ENCODE peak calls at places on chromosomes 2 and 18, in ten cellular contexts. B is endothelial cell, Z is HL-60, W is progenitor cell of endocrine pancreas, L is Calu3, O is IMR-90, H is body of pancreas, T is lower leg skin, I is heart left ventricle, S is cardiac muscle cell. N is an unnamed sample.

GRCh38 chr2:177303939-177304338 is 39.4 kb upstream of the NFE2L2 start:
- DNase-seq in B (no peak), Z (no peak), W (no peak), L (no peak), O (no peak), H (no peak), T (no peak), I (no peak), S (no peak), N (no peak)

GRCh38 chr2:34105015-34105767 is 506.1 kb upstream of the FAM98A start:
- DNase-seq in B (no peak), Z (no peak), W (no peak), L (no peak), O (peak), H (no peak), T (no peak), I (no peak), S (peak), N (no peak)

GRCh38 chr18:57644540-57644939 is 22.9 kb upstream of the NARS1 start:
- DNase-seq in B (no peak), Z (no peak), W (no peak), L (no peak), O (peak), H (no peak), T (no peak), I (no peak), S (peak), N (no peak)

GRCh38 chr2:175631247-175631628 is 370.8 kb downstream of the LNPK start:
- DNase-seq in B (no peak), Z (no peak), W (no peak), L (no peak), O (no peak), H (no peak), T (no peak), I (no peak), S (no peak), N (no peak)

GRCh38 chr2:26298638-26299393 is 47.1 kb upstream of the SELENOI start:
- DNase-seq in B (no peak), Z (no peak), W (no peak), L (no peak), O (peak), H (peak), T (peak), I (no peak), S (peak), N (no peak)

GRCh38 chr2:156215656-156216055 is 116.9 kb downstream of the NR4A2 start:
- DNase-seq in B (no peak), Z (no peak), W (no peak), L (no peak), O (no peak), H (no peak), T (no peak), I (no peak), S (no peak), N (no peak)

GRCh38 chr18:31380912-31381311 is 4.3 kb downstream of the DSG4 start:
- DNase-seq in B (no peak), Z (no peak), W (no peak), L (no peak), O (no peak), H (no peak), T (no peak), I (no peak), S (no peak), N (no peak)

GRCh38 chr2:232420463-232421188 is 14.0 kb downstream of the ALPG start:
- DNase-seq in B (peak), Z (peak), W (peak), L (peak), O (no peak), H (peak), T (no peak), I (no peak), S (no peak), N (no peak)

GRCh38 chr2:176491172-176491904 is 222.1 kb downstream of the MTX2 start:
- DNase-seq in B (no peak), Z (no peak), W (no peak), L (no peak), O (peak), H (peak), T (peak), I (peak), S (peak), N (no peak)

GRCh38 chr2:223459328-223459939 is 142.7 kb downstream of the SCG2 start:
- DNase-seq in B (no peak), Z (no peak), W (no peak), L (no peak), O (peak), H (no peak), T (no peak), I (no peak), S (peak), N (no peak)

GRCh38 chr2:228408529-228409227 is 227.2 kb upstream of the SPHKAP start:
- DNase-seq in B (no peak), Z (no peak), W (no peak), L (no peak), O (no peak), H (no peak), T (no peak), I (no peak), S (no peak), N (no peak)

GRCh38 chr18:57352761-57353136 is 392 bp downstream of the ST8SIA3 start:
- DNase-seq in B (peak), Z (no peak), W (peak), L (no peak), O (no peak), H (no peak), T (no peak), I (no peak), S (no peak), N (no peak)

GRCh38 chr18:9708882-9709877 is 1.1 kb downstream of the RAB31 start:
- DNase-seq in B (peak), Z (peak), W (no peak), L (no peak), O (no peak), H (no peak), T (no peak), I (no peak), S (peak), N (no peak)

GRCh38 chr2:101146535-101146934 is 4.6 kb downstream of the TBC1D8 start:
- DNase-seq in B (no peak), Z (no peak), W (no peak), L (no peak), O (no peak), H (no peak), T (no peak), I (no peak), S (no peak), N (no peak)

GRCh38 chr2:136057023-136057801 is 60.7 kb downstream of the CXCR4 start:
- DNase-seq in B (no peak), Z (no peak), W (no peak), L (no peak), O (no peak), H (no peak), T (no peak), I (no peak), S (no peak), N (no peak)

GRCh38 chr18:35949903-35950627 is 22.4 kb upstream of the RMP24 start:
- DNase-seq in B (peak), Z (peak), W (peak), L (peak), O (peak), H (peak), T (peak), I (peak), S (peak), N (peak)

GRCh38 chr2:239009001-239009961 is 161.4 kb downstream of the TWIST2 start:
- DNase-seq in B (no peak), Z (no peak), W (no peak), L (no peak), O (no peak), H (no peak), T (no peak), I (no peak), S (no peak), N (no peak)

GRCh38 chr18:58101291-58101706 is 57.3 kb downstream of the NEDD4L start:
- DNase-seq in B (no peak), Z (no peak), W (no peak), L (no peak), O (no peak), H (no peak), T (no peak), I (no peak), S (no peak), N (no peak)

GRCh38 chr2:171966268-171966667 is 33.5 kb upstream of the METAP1D start:
- DNase-seq in B (no peak), Z (no peak), W (no peak), L (no peak), O (no peak), H (no peak), T (no peak), I (no peak), S (no peak), N (no peak)

GRCh38 chr2:235444101-235444597 is 49.7 kb upstream of the AGAP1 start:
- DNase-seq in B (no peak), Z (no peak), W (no peak), L (peak), O (no peak), H (peak), T (no peak), I (no peak), S (no peak), N (peak)

GRCh38 chr2:8550481-8550880 is 131.4 kb upstream of the ID2 start:
- DNase-seq in B (no peak), Z (no peak), W (no peak), L (no peak), O (no peak), H (no peak), T (no peak), I (no peak), S (no peak), N (no peak)

GRCh38 chr2:224780096-224780495 is 63.9 kb upstream of the CCDC195 start:
- DNase-seq in B (no peak), Z (no peak), W (no peak), L (no peak), O (no peak), H (no peak), T (no peak), I (no peak), S (no peak), N (no peak)

GRCh38 chr2:12488365-12488972 is 228.3 kb upstream of the TRIB2 start:
- DNase-seq in B (no peak), Z (no peak), W (no peak), L (no peak), O (no peak), H (no peak), T (no peak), I (no peak), S (no peak), N (no peak)

GRCh38 chr2:28654981-28655322 is 96.7 kb upstream of the PPP1CB start:
- DNase-seq in B (no peak), Z (no peak), W (no peak), L (no peak), O (no peak), H (no peak), T (no peak), I (no peak), S (no peak), N (no peak)

GRCh38 chr2:71783215-71783614 is 329.9 kb downstream of the DYSF start:
- DNase-seq in B (no peak), Z (no peak), W (no peak), L (no peak), O (peak), H (no peak), T (no peak), I (no peak), S (no peak), N (no peak)

GRCh38 chr18:63074987-63075404 is 244.6 kb downstream of the BCL2 start:
- DNase-seq in B (peak), Z (peak), W (peak), L (peak), O (peak), H (peak), T (peak), I (peak), S (peak), N (peak)

GRCh38 chr2:226721541-226721940 is 78.1 kb downstream of the IRS1 start:
- DNase-seq in B (no peak), Z (no peak), W (no peak), L (no peak), O (peak), H (no peak), T (peak), I (peak), S (peak), N (no peak)

GRCh38 chr2:28209312-28209711 is 183.3 kb upstream of the FOSL2 start:
- DNase-seq in B (no peak), Z (no peak), W (no peak), L (no peak), O (peak), H (no peak), T (no peak), I (no peak), S (no peak), N (no peak)

GRCh38 chr2:96359310-96359709 is 23.7 kb downstream of the NCAPH start:
- DNase-seq in B (no peak), Z (peak), W (no peak), L (peak), O (no peak), H (peak), T (no peak), I (no peak), S (no peak), N (no peak)
- TF ChIP-seq CTCF in B (no peak), Z (no peak), W (peak), L (peak), O (no peak), H (peak), T (no peak), I (peak), S (peak), N (peak)

DNA sequence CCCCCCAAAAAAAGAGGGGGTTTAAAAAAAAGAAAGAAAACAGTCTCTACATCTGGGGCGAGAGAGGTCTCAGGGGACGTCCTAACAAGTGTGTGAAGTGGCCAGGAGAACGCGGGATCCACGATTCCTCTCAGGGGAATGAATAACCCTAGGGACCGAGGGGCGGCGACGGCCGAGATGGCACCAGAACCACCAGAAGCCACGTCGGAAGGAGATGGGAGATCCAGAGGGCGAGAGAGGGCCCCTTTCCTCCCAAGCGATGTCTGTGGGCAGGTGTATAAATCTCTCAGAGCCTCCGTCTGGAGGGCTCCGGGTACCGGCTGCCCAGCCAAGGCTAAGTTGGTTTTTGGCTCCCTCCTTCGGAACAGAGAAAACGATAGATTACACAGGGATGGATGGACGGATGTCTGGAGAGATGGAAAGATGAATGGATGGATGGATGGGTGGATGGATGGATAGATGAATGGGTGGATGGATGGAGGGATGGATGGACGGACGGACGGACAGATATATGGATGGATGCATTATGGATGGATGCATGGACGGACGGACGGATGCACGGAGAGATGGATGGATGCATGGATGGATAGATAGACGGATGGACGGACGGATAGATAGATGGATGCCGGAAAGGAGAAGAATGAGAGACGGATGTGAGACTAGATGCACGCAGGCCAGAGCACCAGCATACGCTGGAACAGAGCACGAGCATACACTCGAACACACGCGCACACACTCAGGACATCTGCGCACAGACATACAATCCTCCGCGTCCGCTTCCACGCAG is 1.6 kb downstream of the EPHA4 start:
- DNase-seq in B (peak), Z (no peak), W (no peak), L (no peak), O (peak), H (peak), T (no peak), I (no peak), S (peak), N (no peak)
- TF ChIP-seq CTCF in B (no peak), Z (no peak), W (no peak), L (no peak), O (peak), H (no peak), T (no peak), I (no peak), S (peak), N (no peak)

GRCh38 chr18:34921811-34922385 is 119.3 kb upstream of the MAPRE2 start:
- DNase-seq in B (no peak), Z (no peak), W (no peak), L (no peak), O (no peak), H (no peak), T (no peak), I (no peak), S (no peak), N (no peak)
- TF ChIP-seq CTCF in B (no peak), Z (no peak), W (no peak), L (no peak), O (no peak), H (no peak), T (no peak), I (no peak), S (no peak), N (no peak)

DNA sequence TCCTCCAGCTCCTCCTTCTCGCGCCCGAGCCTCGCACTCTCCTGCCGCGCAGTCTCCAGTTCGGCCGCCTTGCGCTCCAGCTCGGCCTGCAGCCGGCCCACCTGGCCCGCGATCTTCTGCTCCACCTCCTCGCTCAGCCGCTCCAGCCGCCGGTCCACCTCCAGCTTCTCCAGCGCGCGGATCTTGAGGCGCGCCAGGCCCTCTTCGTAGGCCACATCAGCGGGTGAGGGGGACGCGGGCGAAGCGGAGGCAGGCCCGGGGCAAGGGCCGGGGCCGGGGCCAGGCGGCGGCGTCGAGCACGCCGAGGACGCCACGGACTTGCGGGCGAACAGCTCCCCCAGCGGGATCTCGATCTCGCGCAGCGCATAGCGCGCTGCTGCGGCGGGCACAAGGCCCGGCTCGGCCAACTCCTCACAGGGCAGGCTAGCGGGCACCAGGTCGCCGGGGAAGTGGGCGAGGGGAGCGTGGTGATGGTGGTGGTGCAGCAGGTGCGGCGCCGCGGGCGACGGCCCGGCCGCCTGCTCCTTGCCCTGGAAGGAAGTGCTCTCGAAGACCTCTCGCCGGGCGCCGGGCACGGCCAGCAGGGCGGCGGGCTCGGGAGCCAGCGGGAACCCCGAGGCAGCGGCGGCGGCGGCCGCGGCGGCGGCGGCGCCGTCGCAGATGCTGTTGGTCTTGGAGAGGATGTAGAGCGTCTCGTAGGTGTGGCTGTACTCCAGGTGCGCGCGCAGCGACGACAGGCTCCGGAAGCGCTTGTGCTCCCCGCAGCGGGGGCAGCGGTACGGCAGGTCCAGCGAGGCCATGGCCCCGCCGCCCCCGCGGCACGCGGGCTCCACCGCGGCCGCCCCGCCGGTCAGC is 15.2 kb downstream of the FBXO41 start:
- DNase-seq in B (peak), Z (no peak), W (no peak), L (peak), O (peak), H (peak), T (no peak), I (no peak), S (peak), N (no peak)
- TF ChIP-seq CTCF in B (no peak), Z (no peak), W (peak), L (peak), O (peak), H (peak), T (no peak), I (no peak), S (no peak), N (peak)

DNA sequence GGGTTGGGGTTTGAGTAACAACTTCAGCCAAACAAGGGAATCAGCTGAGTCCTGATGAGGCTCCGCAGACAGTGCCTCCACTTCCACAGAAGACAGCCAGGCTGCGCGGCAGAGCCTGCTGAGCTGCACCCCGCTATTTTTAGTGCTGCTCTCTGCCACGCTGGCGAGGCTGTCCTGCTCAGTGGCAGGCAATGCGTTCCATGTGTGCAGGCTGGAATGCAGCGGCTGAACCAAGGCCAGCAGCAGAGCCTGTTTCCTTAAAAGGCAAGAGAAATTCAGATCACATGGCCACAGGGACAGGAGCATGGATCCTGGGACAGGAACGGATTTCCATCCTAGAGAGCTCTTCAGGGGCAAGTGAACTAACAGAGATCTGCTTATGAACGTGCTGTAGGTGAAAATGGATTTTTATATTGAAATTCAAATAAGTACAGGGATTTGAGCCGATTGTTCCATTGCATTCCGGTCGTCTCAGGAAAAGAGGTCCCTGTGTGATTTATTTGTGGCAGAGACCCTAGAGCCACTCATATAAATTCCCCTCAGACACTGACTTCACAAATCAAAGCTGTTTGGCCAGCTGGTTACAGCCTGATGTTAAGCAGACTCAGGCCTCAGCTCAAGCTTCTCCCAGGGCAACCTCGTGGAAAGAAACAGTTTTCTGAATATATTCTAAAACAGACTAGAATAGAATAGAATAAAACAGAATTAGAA is 98.6 kb downstream of the COL6A3 start:
- DNase-seq in B (no peak), Z (no peak), W (peak), L (peak), O (peak), H (peak), T (peak), I (peak), S (peak), N (peak)
- TF ChIP-seq CTCF in B (no peak), Z (no peak), W (no peak), L (no peak), O (peak), H (peak), T (no peak), I (peak), S (peak), N (no peak)

DNA sequence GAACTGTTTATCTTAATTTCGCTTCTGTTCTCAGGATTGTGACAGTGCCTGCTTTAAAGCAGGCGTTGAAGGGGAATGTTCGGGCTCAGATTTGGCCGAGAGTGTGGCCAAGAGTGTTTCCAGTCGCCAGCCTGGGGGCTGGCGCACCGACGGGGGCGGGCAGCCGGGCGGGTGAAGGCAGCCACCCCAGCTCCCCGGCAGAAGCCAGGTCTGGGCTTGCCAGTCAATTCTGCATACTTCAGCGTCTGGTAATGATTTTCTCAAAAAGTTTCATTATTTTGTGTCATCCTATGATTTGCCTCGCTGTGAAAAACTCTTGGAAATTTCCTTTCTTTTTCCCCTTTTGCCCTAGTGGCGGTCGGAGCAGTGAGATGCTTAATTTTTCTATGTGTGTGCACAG is 778 bp downstream of the FAM228A start:
- DNase-seq in B (no peak), Z (no peak), W (no peak), L (no peak), O (no peak), H (no peak), T (no peak), I (no peak), S (peak), N (no peak)
- TF ChIP-seq CTCF in B (no peak), Z (no peak), W (no peak), L (no peak), O (no peak), H (no peak), T (no peak), I (no peak), S (no peak), N (no peak)

GRCh38 chr18:67145586-67146292 is 370.8 kb downstream of the DSEL start:
- DNase-seq in B (no peak), Z (no peak), W (no peak), L (no peak), O (no peak), H (no peak), T (no peak), I (no peak), S (no peak), N (no peak)
- TF ChIP-seq CTCF in B (no peak), Z (no peak), W (no peak), L (no peak), O (no peak), H (no peak), T (no peak), I (no peak), S (no peak), N (no peak)

N was measured in type B pancreatic cell.